ENCODE peak calls at places on chromosomes 3 and 15, in five cellular contexts. One of them, this sample, is unnamed.

GRCh38 chr3:128727059-128727458 is 1.1 kb downstream of the RAB7A start:
- DNase-seq in OCI-LY7: no peak
- DNase-seq in progenitor cell of endocrine pancreas: no peak
- DNase-seq in HCT116: no peak
- DNase-seq in tibial nerve: no peak
- DNase-seq in this sample: no peak

GRCh38 chr3:134693804-134694203 is 43.0 kb upstream of the KY start:
- DNase-seq in OCI-LY7: no peak
- DNase-seq in progenitor cell of endocrine pancreas: no peak
- DNase-seq in HCT116: no peak
- DNase-seq in tibial nerve: no peak
- DNase-seq in this sample: no peak

GRCh38 chr15:82873000-82873680 is 63.7 kb downstream of the WHAMM start:
- DNase-seq in OCI-LY7: no peak
- DNase-seq in progenitor cell of endocrine pancreas: no peak
- DNase-seq in HCT116: no peak
- DNase-seq in tibial nerve: no peak
- DNase-seq in this sample: no peak

GRCh38 chr3:47908744-47909143 is 105.8 kb downstream of the DHX30 start:
- DNase-seq in OCI-LY7: no peak
- DNase-seq in progenitor cell of endocrine pancreas: no peak
- DNase-seq in HCT116: no peak
- DNase-seq in tibial nerve: no peak
- DNase-seq in this sample: no peak

GRCh38 chr3:66693461-66693912 is 192.7 kb upstream of the LRIG1 start:
- DNase-seq in OCI-LY7: no peak
- DNase-seq in progenitor cell of endocrine pancreas: no peak
- DNase-seq in HCT116: no peak
- DNase-seq in tibial nerve: peak
- DNase-seq in this sample: no peak

GRCh38 chr3:187648177-187648576 is 22.0 kb downstream of the SST start:
- DNase-seq in OCI-LY7: no peak
- DNase-seq in progenitor cell of endocrine pancreas: no peak
- DNase-seq in HCT116: no peak
- DNase-seq in tibial nerve: no peak
- DNase-seq in this sample: no peak

GRCh38 chr3:155504682-155505081 is 211.2 kb upstream of the STRIT1 start:
- DNase-seq in OCI-LY7: no peak
- DNase-seq in progenitor cell of endocrine pancreas: no peak
- DNase-seq in HCT116: no peak
- DNase-seq in tibial nerve: no peak
- DNase-seq in this sample: no peak

GRCh38 chr3:32249184-32249782 is 10.8 kb downstream of the CMTM8 start:
- DNase-seq in OCI-LY7: no peak
- DNase-seq in progenitor cell of endocrine pancreas: no peak
- DNase-seq in HCT116: peak
- DNase-seq in tibial nerve: no peak
- DNase-seq in this sample: no peak

GRCh38 chr3:14143271-14143605 is 18.4 kb downstream of the TMEM43 start:
- DNase-seq in OCI-LY7: no peak
- DNase-seq in progenitor cell of endocrine pancreas: no peak
- DNase-seq in HCT116: no peak
- DNase-seq in tibial nerve: no peak
- DNase-seq in this sample: no peak

GRCh38 chr15:82122754-82123400 is 77.1 kb upstream of the MEX3B start:
- DNase-seq in OCI-LY7: no peak
- DNase-seq in progenitor cell of endocrine pancreas: no peak
- DNase-seq in HCT116: peak
- DNase-seq in tibial nerve: peak
- DNase-seq in this sample: no peak

GRCh38 chr3:183734750-183735284 is 37.2 kb downstream of the YEATS2 start:
- DNase-seq in OCI-LY7: no peak
- DNase-seq in progenitor cell of endocrine pancreas: no peak
- DNase-seq in HCT116: no peak
- DNase-seq in tibial nerve: no peak
- DNase-seq in this sample: no peak

GRCh38 chr15:36797128-36797527 is 217.7 kb downstream of the CDIN1 start:
- DNase-seq in OCI-LY7: no peak
- DNase-seq in progenitor cell of endocrine pancreas: no peak
- DNase-seq in HCT116: no peak
- DNase-seq in tibial nerve: no peak
- DNase-seq in this sample: no peak

GRCh38 chr3:64687381-64687780 is 419 bp downstream of the ADAMTS9 start:
- DNase-seq in OCI-LY7: no peak
- DNase-seq in progenitor cell of endocrine pancreas: no peak
- DNase-seq in HCT116: no peak
- DNase-seq in tibial nerve: no peak
- DNase-seq in this sample: no peak

GRCh38 chr3:174132421-174133042 is 726.6 kb upstream of the NAALADL2 start:
- DNase-seq in OCI-LY7: no peak
- DNase-seq in progenitor cell of endocrine pancreas: no peak
- DNase-seq in HCT116: no peak
- DNase-seq in tibial nerve: no peak
- DNase-seq in this sample: no peak

GRCh38 chr3:78633626-78634025 is 1134.2 kb downstream of the ROBO1 start:
- DNase-seq in OCI-LY7: no peak
- DNase-seq in progenitor cell of endocrine pancreas: no peak
- DNase-seq in HCT116: no peak
- DNase-seq in tibial nerve: no peak
- DNase-seq in this sample: no peak

GRCh38 chr15:89002281-89002761 is 85.9 kb upstream of the ABHD2 start:
- DNase-seq in OCI-LY7: no peak
- DNase-seq in progenitor cell of endocrine pancreas: no peak
- DNase-seq in HCT116: no peak
- DNase-seq in tibial nerve: no peak
- DNase-seq in this sample: no peak

GRCh38 chr3:34676431-34676830 is 878.0 kb downstream of the PDCD6IP start:
- DNase-seq in OCI-LY7: no peak
- DNase-seq in progenitor cell of endocrine pancreas: no peak
- DNase-seq in HCT116: no peak
- DNase-seq in tibial nerve: no peak
- DNase-seq in this sample: no peak

GRCh38 chr3:65836047-65836446 is 202.7 kb downstream of the MAGI1 start:
- DNase-seq in OCI-LY7: no peak
- DNase-seq in progenitor cell of endocrine pancreas: no peak
- DNase-seq in HCT116: no peak
- DNase-seq in tibial nerve: no peak
- DNase-seq in this sample: no peak

GRCh38 chr3:137766069-137766960 is 2.2 kb downstream of the SOX14 start:
- DNase-seq in OCI-LY7: no peak
- DNase-seq in progenitor cell of endocrine pancreas: no peak
- DNase-seq in HCT116: no peak
- DNase-seq in tibial nerve: no peak
- DNase-seq in this sample: peak

GRCh38 chr3:140206196-140207040 is 271.4 kb downstream of the CLSTN2 start:
- DNase-seq in OCI-LY7: no peak
- DNase-seq in progenitor cell of endocrine pancreas: peak
- DNase-seq in HCT116: no peak
- DNase-seq in tibial nerve: no peak
- DNase-seq in this sample: peak

DNA sequence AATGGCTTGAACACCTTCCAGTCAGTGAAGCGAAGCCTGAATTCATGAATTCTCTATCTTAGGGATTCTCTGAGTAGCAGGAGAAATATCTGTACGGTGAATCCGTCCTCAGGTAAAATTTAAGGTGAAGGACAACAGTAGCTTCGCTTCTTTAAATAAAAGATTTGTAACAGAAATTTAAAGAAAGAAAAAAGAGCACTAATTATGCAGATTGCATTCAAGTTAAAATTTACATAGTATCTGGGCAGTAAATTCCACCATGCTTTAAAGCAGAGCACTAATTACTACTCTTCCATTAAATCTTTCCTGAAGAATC is 282.6 kb downstream of the FGF12 start:
- DNase-seq in OCI-LY7: no peak
- DNase-seq in progenitor cell of endocrine pancreas: no peak
- DNase-seq in HCT116: no peak
- DNase-seq in tibial nerve: no peak
- DNase-seq in this sample: no peak
- TF ChIP-seq CTCF in OCI-LY7: peak
- TF ChIP-seq CTCF in progenitor cell of endocrine pancreas: no peak
- TF ChIP-seq CTCF in HCT116: no peak
- TF ChIP-seq CTCF in tibial nerve: no peak
- TF ChIP-seq CTCF in this sample: peak

GRCh38 chr15:68608844-68609232 is 30.0 kb downstream of the CORO2B start:
- DNase-seq in OCI-LY7: no peak
- DNase-seq in progenitor cell of endocrine pancreas: no peak
- DNase-seq in HCT116: no peak
- DNase-seq in tibial nerve: no peak
- DNase-seq in this sample: no peak
- TF ChIP-seq CTCF in OCI-LY7: no peak
- TF ChIP-seq CTCF in progenitor cell of endocrine pancreas: no peak
- TF ChIP-seq CTCF in HCT116: no peak
- TF ChIP-seq CTCF in tibial nerve: no peak
- TF ChIP-seq CTCF in this sample: no peak

DNA sequence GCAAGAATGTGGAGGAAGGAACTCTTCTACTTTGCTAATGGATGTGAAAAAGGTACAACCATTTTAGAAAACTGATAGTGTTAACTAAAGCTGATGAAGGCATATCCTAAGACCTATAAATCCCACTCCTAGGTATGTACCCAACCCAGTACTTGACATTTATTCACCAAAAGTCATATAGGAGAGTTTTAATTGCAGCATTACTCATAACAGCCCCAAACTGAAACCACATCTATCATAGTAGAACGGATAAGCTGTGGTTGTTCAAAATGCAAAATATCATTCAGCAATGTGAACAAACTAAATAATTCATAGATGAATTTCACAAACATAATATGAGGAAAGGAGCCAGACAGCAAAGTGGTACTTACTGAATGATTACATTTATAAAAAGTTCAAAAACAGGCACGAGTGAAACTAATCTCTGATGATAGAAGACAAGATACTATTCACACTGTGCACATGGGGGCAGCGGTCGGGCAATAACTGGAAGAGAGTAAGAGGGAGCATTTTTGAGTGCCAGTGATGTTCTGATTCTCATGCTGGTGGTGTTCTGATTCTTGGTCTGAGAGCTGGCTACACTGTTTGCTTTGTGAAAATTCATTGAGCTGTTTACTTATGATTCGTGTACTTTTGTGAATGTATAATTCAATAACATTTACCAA is 34.3 kb downstream of the GOLIM4 start:
- DNase-seq in OCI-LY7: peak
- DNase-seq in progenitor cell of endocrine pancreas: no peak
- DNase-seq in HCT116: no peak
- DNase-seq in tibial nerve: no peak
- DNase-seq in this sample: no peak
- TF ChIP-seq CTCF in OCI-LY7: peak
- TF ChIP-seq CTCF in progenitor cell of endocrine pancreas: no peak
- TF ChIP-seq CTCF in HCT116: peak
- TF ChIP-seq CTCF in tibial nerve: no peak
- TF ChIP-seq CTCF in this sample: no peak

DNA sequence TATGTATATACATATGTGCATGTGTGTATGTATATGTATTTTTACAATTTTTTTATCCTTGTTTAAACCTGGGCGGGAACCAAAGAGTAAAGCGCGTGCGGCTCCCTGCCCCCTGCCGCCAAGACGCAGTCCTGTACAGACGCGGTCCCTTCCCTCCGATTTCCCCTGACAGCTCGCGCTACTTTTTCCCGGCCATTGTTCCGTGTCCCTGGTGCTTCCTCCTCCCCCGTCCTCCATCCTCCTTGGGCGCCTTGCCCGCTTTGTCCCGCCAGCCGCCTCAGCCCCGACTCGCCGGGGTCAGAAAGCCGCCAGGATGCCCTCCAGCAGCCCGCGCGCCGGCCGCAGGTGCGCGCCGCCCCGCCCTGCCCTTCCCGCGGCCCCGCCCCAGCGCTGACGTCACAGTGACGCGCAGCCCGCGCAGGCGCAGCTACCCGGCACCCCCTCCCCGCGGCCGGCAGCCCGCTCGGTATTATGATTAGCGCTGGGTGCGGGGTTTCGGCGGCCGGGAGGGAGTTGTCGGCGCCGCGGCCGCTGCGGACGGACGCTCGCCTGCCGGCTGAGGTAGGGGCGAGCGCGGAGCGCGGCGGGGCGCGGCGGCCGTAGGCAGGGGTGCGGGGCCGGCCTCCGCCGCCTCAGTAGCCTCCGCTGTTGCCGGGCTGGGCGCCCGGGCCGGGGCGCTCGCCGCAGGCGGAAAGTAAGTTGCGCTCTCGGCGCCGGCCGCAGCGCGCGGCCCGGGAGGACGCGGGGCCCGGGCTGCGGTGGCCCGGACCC is at the start of gene SNRK:
- DNase-seq in OCI-LY7: peak
- DNase-seq in progenitor cell of endocrine pancreas: peak
- DNase-seq in HCT116: peak
- DNase-seq in tibial nerve: peak
- DNase-seq in this sample: peak
- TF ChIP-seq CTCF in OCI-LY7: peak
- TF ChIP-seq CTCF in progenitor cell of endocrine pancreas: peak
- TF ChIP-seq CTCF in HCT116: no peak
- TF ChIP-seq CTCF in tibial nerve: no peak
- TF ChIP-seq CTCF in this sample: no peak

This sample was measured in endothelial cell.